ENCODE peak calls at places on chromosomes 12 and 14, in four cellular contexts. J is NCI-H2029 treated with DMSO at 0.1 percent for 48 hours, T is H9, H is psoas muscle. S is an unnamed sample.

GRCh38 chr14:102663031-102663430 is 70.6 kb downstream of the RCOR1 start:
- DNase-seq in J (no peak), T (peak), H (no peak), S (no peak)

GRCh38 chr14:55585854-55586253 is 5.8 kb downstream of the KTN1 start:
- DNase-seq in J (no peak), T (no peak), H (no peak), S (no peak)

GRCh38 chr12:14924541-14924940 is 13.8 kb downstream of the ERP27 start:
- DNase-seq in J (no peak), T (no peak), H (no peak), S (no peak)

GRCh38 chr12:115937345-115937744 is 340.1 kb downstream of the MED13L start:
- DNase-seq in J (no peak), T (no peak), H (no peak), S (no peak)

GRCh38 chr14:92462568-92462967 is 51.0 kb upstream of the RIN3 start:
- DNase-seq in J (no peak), T (no peak), H (no peak), S (no peak)

GRCh38 chr14:94867931-94868597 is 98.2 kb upstream of the GSC start:
- DNase-seq in J (no peak), T (no peak), H (no peak), S (peak)

GRCh38 chr12:106889326-106889725 is 66.4 kb upstream of the TMEM263 start:
- DNase-seq in J (no peak), T (no peak), H (no peak), S (no peak)

GRCh38 chr12:96241484-96242256 is 47.5 kb downstream of the ELK3 start:
- DNase-seq in J (no peak), T (no peak), H (peak), S (no peak)

GRCh38 chr14:99815696-99816095 is 22.5 kb downstream of the EML1 start:
- DNase-seq in J (no peak), T (no peak), H (no peak), S (no peak)

GRCh38 chr12:12153596-12153995 is 82.9 kb downstream of the BCL2L14 start:
- DNase-seq in J (no peak), T (no peak), H (no peak), S (no peak)

GRCh38 chr12:32568241-32568640 is 110.9 kb upstream of the DNM1L start:
- DNase-seq in J (no peak), T (no peak), H (no peak), S (no peak)

GRCh38 chr14:103144085-103144484 is 20.8 kb downstream of the TNFAIP2 start:
- DNase-seq in J (no peak), T (no peak), H (no peak), S (no peak)

GRCh38 chr14:38989917-38990546 is 113.0 kb downstream of the SEC23A start:
- DNase-seq in J (no peak), T (no peak), H (no peak), S (no peak)

GRCh38 chr12:20063116-20063515 is 305.2 kb upstream of the PDE3A start:
- DNase-seq in J (no peak), T (no peak), H (no peak), S (no peak)

GRCh38 chr14:91369628-91370445 is 47.8 kb downstream of the CCDC88C start:
- DNase-seq in J (peak), T (no peak), H (no peak), S (no peak)

GRCh38 chr14:94689985-94690400 is 77.8 kb downstream of the SERPINA3 start:
- DNase-seq in J (no peak), T (no peak), H (no peak), S (peak)